ENCODE peak calls at places on chromosomes 7 and 10, in four cellular contexts. R is GM06990, T is NB4, F is IMR-90. K is an unnamed sample.

GRCh38 chr7:110775046-110775445 is 315.9 kb upstream of the LRRN3 start:
- DNase-seq in R (no peak), T (no peak), F (peak; percentile 73), K (no peak)

GRCh38 chr7:65239707-65240352 is 133.8 kb upstream of the ZNF92 start:
- DNase-seq in R (no peak), T (peak; percentile 44), F (no peak), K (no peak)

GRCh38 chr10:24315211-24315610 is 106.3 kb downstream of the KIAA1217 start:
- DNase-seq in R (no peak), T (no peak), F (no peak), K (no peak)

GRCh38 chr10:43060291-43060690 is 16.6 kb upstream of the RET start:
- DNase-seq in R (no peak), T (no peak), F (no peak), K (no peak)

GRCh38 chr7:96311967-96312366 is 9.9 kb downstream of the SLC25A13 start:
- DNase-seq in R (no peak), T (peak; percentile 83), F (peak; percentile 35), K (no peak)

GRCh38 chr10:75619636-75620035 is 188.2 kb downstream of the LRMDA start:
- DNase-seq in R (no peak), T (no peak), F (no peak), K (no peak)

GRCh38 chr10:48493083-48493871 is 111.6 kb downstream of the ARHGAP22 start:
- DNase-seq in R (no peak), T (peak; percentile 29), F (no peak), K (no peak)

GRCh38 chr10:119025776-119026175 is 3.7 kb upstream of the NANOS1 start:
- DNase-seq in R (no peak), T (no peak), F (no peak), K (no peak)

GRCh38 chr7:19663816-19664531 is 44.9 kb downstream of the POLR1F start:
- DNase-seq in R (no peak), T (peak; percentile 43), F (no peak), K (peak; percentile 23)

GRCh38 chr7:135929692-135930091 is 47.5 kb downstream of the MTPN start:
- DNase-seq in R (no peak), T (no peak), F (no peak), K (no peak)

GRCh38 chr7:128021361-128021760 is 9.9 kb downstream of the LRRC4 start:
- DNase-seq in R (no peak), T (no peak), F (peak; percentile 57), K (no peak)

GRCh38 chr7:76408121-76408560 is 1.4 kb downstream of the SSC4D start:
- DNase-seq in R (no peak), T (no peak), F (no peak), K (no peak)

GRCh38 chr7:43619213-43620012 is 36.5 kb downstream of the STK17A start:
- DNase-seq in R (no peak), T (no peak), F (peak; percentile 31), K (no peak)

GRCh38 chr7:134255814-134256213 is 60.9 kb downstream of the SLC35B4 start:
- DNase-seq in R (no peak), T (peak; percentile 13), F (no peak), K (no peak)

GRCh38 chr10:72318383-72319262 is 36.1 kb downstream of the DNAJB12 start:
- DNase-seq in R (no peak), T (no peak), F (no peak), K (no peak)

GRCh38 chr10:30028006-30028441 is 31.4 kb downstream of the JCAD start:
- DNase-seq in R (no peak), T (no peak), F (no peak), K (no peak)

GRCh38 chr7:155987681-155988080 is 175.4 kb upstream of the SHH start:
- DNase-seq in R (no peak), T (no peak), F (no peak), K (no peak)

GRCh38 chr7:155984028-155984607 is 171.9 kb upstream of the SHH start:
- DNase-seq in R (no peak), T (no peak), F (no peak), K (no peak)

GRCh38 chr7:155986497-155987160 is 174.4 kb upstream of the SHH start:
- DNase-seq in R (no peak), T (no peak), F (no peak), K (no peak)

GRCh38 chr7:155984609-155985405 is 172.5 kb upstream of the SHH start:
- DNase-seq in R (no peak), T (no peak), F (no peak), K (no peak)

GRCh38 chr7:155985518-155986427 is 173.5 kb upstream of the SHH start:
- DNase-seq in R (no peak), T (no peak), F (no peak), K (no peak)
- TF ChIP-seq CTCF in R (no peak), T (no peak), F (no peak), K (no peak)

DNA sequence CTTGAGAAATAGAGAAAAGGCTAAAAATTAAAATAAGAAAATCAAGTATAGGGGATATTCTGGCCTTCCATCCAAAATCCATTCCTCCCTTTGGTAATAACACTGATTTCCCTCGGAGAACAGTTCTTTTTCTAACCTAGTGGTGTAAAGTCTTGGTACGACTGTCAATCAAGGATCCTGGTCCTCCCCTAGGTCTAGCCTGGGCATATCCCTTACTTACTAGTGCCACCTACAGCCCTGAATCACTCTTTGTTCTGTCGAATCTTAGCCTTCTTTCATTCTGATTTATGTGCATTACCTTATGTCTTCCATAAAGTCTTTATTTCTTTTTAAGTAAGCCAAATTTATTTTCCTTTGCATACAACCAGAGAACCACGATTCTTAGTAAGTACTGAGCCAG is 298.7 kb upstream of the LRRTM3 start:
- DNase-seq in R (no peak), T (peak; percentile 49), F (no peak), K (no peak)
- TF ChIP-seq CTCF in R (no peak), T (peak; percentile 33), F (no peak), K (no peak)

GRCh38 chr7:114853189-114853588 is 68.7 kb upstream of the MDFIC start:
- DNase-seq in R (no peak), T (no peak), F (no peak), K (no peak)
- TF ChIP-seq CTCF in R (no peak), T (no peak), F (no peak), K (no peak)

DNA sequence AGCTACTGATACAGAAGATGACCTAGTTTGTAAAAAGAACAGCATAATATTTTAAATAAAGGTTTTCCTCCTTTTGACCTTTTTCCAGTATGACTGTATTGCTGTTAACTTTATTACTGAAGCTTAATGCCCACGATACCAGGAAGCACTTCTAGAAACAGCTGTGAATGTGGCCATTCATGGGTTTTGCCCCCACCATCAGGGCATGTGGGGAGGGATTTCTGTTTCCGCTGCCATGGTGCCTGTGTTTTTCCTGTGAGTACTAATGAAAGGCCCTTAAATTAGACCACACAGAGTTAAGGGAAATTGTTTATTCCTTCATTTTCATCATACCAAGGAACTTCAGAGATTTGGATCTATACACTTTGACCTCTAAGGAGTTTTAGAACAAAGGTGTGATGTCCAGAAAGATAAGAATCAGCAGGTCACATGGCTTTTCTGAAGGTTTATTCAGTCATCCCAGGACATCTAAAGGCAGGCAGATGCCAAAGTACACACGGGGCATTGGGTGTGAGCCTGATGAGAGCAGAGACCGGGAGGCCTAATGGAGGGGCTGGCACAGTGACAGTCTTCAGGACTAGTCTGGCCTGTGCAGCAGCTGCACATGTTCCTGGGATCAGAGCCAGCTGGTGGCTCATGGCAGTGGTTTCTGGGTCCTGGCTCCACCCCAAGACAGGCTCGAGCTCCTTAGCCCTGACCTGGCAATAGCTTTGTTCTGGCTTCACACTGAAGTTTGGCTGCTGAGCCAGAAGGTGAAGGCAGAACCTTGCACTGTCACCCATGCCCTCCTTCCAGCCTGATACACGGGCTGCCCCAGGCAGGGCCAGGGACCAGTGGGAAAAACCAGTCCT is 190.9 kb downstream of the REEP3 start:
- DNase-seq in R (no peak), T (no peak), F (peak; percentile 97), K (no peak)
- TF ChIP-seq CTCF in R (no peak), T (no peak), F (no peak), K (no peak)

GRCh38 chr7:101996131-101996691 is 178.8 kb downstream of the CUX1 start:
- DNase-seq in R (no peak), T (no peak), F (no peak), K (no peak)
- TF ChIP-seq CTCF in R (no peak), T (no peak), F (no peak), K (no peak)

GRCh38 chr10:129853236-129853946 is 110.7 kb downstream of the EBF3 start:
- DNase-seq in R (no peak), T (peak; percentile 47), F (peak; percentile 1), K (no peak)
- TF ChIP-seq CTCF in R (no peak), T (peak; percentile 15), F (peak; percentile 26), K (no peak)

GRCh38 chr7:10721289-10721688 is 252.4 kb upstream of the PHF14 start:
- DNase-seq in R (no peak), T (no peak), F (no peak), K (no peak)

GRCh38 chr7:10724449-10724848 is 249.2 kb upstream of the PHF14 start:
- DNase-seq in R (no peak), T (no peak), F (no peak), K (no peak)

GRCh38 chr7:10718768-10719167 is 254.9 kb upstream of the PHF14 start:
- DNase-seq in R (no peak), T (no peak), F (no peak), K (no peak)

GRCh38 chr7:10723832-10724231 is 249.8 kb upstream of the PHF14 start:
- DNase-seq in R (no peak), T (no peak), F (no peak), K (no peak)

GRCh38 chr7:10720042-10720441 is 253.6 kb upstream of the PHF14 start:
- DNase-seq in R (no peak), T (no peak), F (no peak), K (no peak)
- TF ChIP-seq CTCF in R (peak; percentile 16), T (no peak), F (no peak), K (no peak)

GRCh38 chr10:97311106-97311615 is 7.9 kb upstream of the FRAT1 start:
- DNase-seq in R (no peak), T (peak; percentile 32), F (no peak), K (no peak)
- TF ChIP-seq CTCF in R (no peak), T (no peak), F (no peak), K (no peak)

K was measured in GM10248.